ENCODE peak calls at places on chromosomes 7 and 10, in nine cellular contexts. B is GM03348; K is NT2/D1; O is bronchial epithelial cell; H is BJ; Q is stimulated activated CD8-positive, alpha-beta memory T cell treated with anti-CD3 and anti-CD28 coated beads, Interleukin-2, amount 100 ng/mL, for 1 hour; Z is NCI-H1092; G is activated T-cell treated with anti-CD3 and anti-CD28 coated beads, Interleukin-2, amount 50 U/mL, for 24 hours; Y is coronary artery. W is an unnamed sample.

GRCh38 chr10:133372507-133372906 is 647 bp downstream of the ECHS1 start:
- DNase-seq in H (no peak), K (no peak), B (no peak), Y (no peak), G (no peak), Z (no peak), O (no peak), Q (no peak), W (no peak)

GRCh38 chr7:75995052-75995471 is 667 bp upstream of the TMEM120A start:
- DNase-seq in K (no peak), H (no peak), Q (no peak), Y (no peak), B (no peak), Z (no peak), G (no peak), O (no peak), W (no peak)

GRCh38 chr7:29815181-29816105 is 9.1 kb downstream of the WIPF3 start:
- DNase-seq in Q (no peak), G (no peak), Y (no peak), O (no peak), B (no peak), H (no peak), Z (no peak), K (no peak), W (no peak)

GRCh38 chr10:103847909-103848468 is 7.4 kb downstream of the SH3PXD2A start:
- DNase-seq in K (no peak), B (no peak), Z (no peak), H (no peak), G (no peak), Q (no peak), O (no peak), Y (no peak), W (no peak)

GRCh38 chr10:98848361-98848760 is 387.3 kb downstream of the HPSE2 start:
- DNase-seq in O (peak; percentile 3), B (no peak), K (no peak), H (no peak), Z (no peak), Y (no peak), G (no peak), Q (no peak), W (no peak)

GRCh38 chr7:70723339-70723738 is 408.6 kb upstream of the GALNT17 start:
- DNase-seq in O (no peak), H (no peak), B (no peak), Z (no peak), Q (no peak), Y (no peak), G (no peak), K (no peak), W (no peak)

GRCh38 chr10:31644931-31645633 is 283.5 kb downstream of the ARHGAP12 start:
- DNase-seq in G (no peak), Z (no peak), O (peak; percentile 5), Q (no peak), B (peak; percentile 50), H (no peak), Y (no peak), K (no peak), W (no peak)

GRCh38 chr10:45442670-45443069 is 68.7 kb downstream of the ALOX5 start:
- DNase-seq in O (no peak), H (no peak), Y (no peak), Z (no peak), Q (no peak), K (no peak), G (no peak), B (no peak), W (no peak)

GRCh38 chr10:17848646-17849045 is 39.5 kb downstream of the MRC1 start:
- DNase-seq in Y (no peak), Q (no peak), H (no peak), Z (no peak), B (no peak), K (no peak), G (no peak), O (no peak), W (no peak)

GRCh38 chr10:92432596-92432995 is 141.3 kb downstream of the IDE start:
- DNase-seq in Y (no peak), B (no peak), K (no peak), Q (no peak), O (no peak), H (no peak), Z (no peak), G (no peak), W (no peak)

GRCh38 chr7:92944633-92945032 is 108.3 kb upstream of the CDK6 start:
- DNase-seq in G (no peak), H (no peak), K (no peak), O (no peak), Q (no peak), Z (no peak), B (no peak), Y (no peak), W (no peak)

GRCh38 chr10:130812381-130813148 is 499.0 kb downstream of the TCERG1L start:
- DNase-seq in K (no peak), B (no peak), Q (no peak), Z (no peak), O (no peak), G (no peak), H (no peak), Y (no peak), W (no peak)

GRCh38 chr10:17713133-17713532 is 38.9 kb upstream of the TMEM236 start:
- DNase-seq in Y (no peak), K (no peak), G (no peak), Q (no peak), O (no peak), Z (no peak), H (no peak), B (no peak), W (no peak)

GRCh38 chr7:7761340-7761973 is 43.0 kb upstream of the RPA3 start:
- DNase-seq in O (peak; percentile 61), Q (no peak), Z (peak; percentile 58), G (no peak), B (peak; percentile 47), H (peak; percentile 17), Y (no peak), K (no peak), W (no peak)

W was measured in heart right ventricle.